ENCODE peak calls at places on chromosomes 5 and 9, in four cellular contexts. A is retina, U is ovary, W is T-helper 9 cell. T is an unnamed sample.

GRCh38 chr9:113409883-113410206 is 630 bp downstream of the POLE3 start:
- DNase-seq in A (no peak), U (no peak), W (no peak), T (no peak)

GRCh38 chr5:172902497-172903472 is 56.4 kb upstream of the RPL26L1 start:
- DNase-seq in A (peak), U (peak), W (no peak), T (no peak)

GRCh38 chr5:128155793-128156192 is 72.2 kb downstream of the SLC12A2 start:
- DNase-seq in A (no peak), U (no peak), W (no peak), T (no peak)

GRCh38 chr9:138073808-138074207 is 196.2 kb downstream of the CACNA1B start:
- DNase-seq in A (no peak), U (no peak), W (no peak), T (no peak)

GRCh38 chr9:88291853-88292252 is 96.4 kb upstream of the SPIN1 start:
- DNase-seq in A (no peak), U (no peak), W (no peak), T (no peak)

GRCh38 chr5:54703091-54703490 is 185.5 kb downstream of the SNX18 start:
- DNase-seq in A (no peak), U (no peak), W (no peak), T (no peak)

GRCh38 chr5:129148-129547 is 37.2 kb downstream of the PLEKHG4B start:
- DNase-seq in A (no peak), U (no peak), W (no peak), T (no peak)

GRCh38 chr5:37815913-37816312 is 23.9 kb downstream of the GDNF start:
- DNase-seq in A (no peak), U (no peak), W (no peak), T (no peak)

GRCh38 chr9:16825364-16825763 is 45.1 kb downstream of the BNC2 start:
- DNase-seq in A (no peak), U (no peak), W (no peak), T (no peak)

GRCh38 chr5:134086943-134087305 is 27.6 kb upstream of the TCF7 start:
- DNase-seq in A (no peak), U (no peak), W (peak), T (no peak)

GRCh38 chr9:126023962-126024361 is 276.8 kb downstream of the PBX3 start:
- DNase-seq in A (no peak), U (no peak), W (no peak), T (no peak)

GRCh38 chr9:14326264-14326826 is 12.4 kb upstream of the NFIB start:
- DNase-seq in A (no peak), U (no peak), W (no peak), T (no peak)

GRCh38 chr9:93119953-93120845 is 13.9 kb downstream of the NINJ1 start:
- DNase-seq in A (no peak), U (peak), W (no peak), T (no peak)

GRCh38 chr5:82641362-82641988 is 363.3 kb upstream of the RPS23 start:
- DNase-seq in A (peak), U (peak), W (no peak), T (no peak)

GRCh38 chr5:476102-476813 is 33.3 kb downstream of the EXOC3 start:
- DNase-seq in A (no peak), U (no peak), W (no peak), T (peak)

GRCh38 chr9:109551651-109552050 is 53.5 kb upstream of the PTPN3 start:
- DNase-seq in A (no peak), U (no peak), W (no peak), T (no peak)

GRCh38 chr5:169796731-169797130 is 159.7 kb downstream of the DOCK2 start:
- DNase-seq in A (no peak), U (no peak), W (no peak), T (no peak)

GRCh38 chr5:77029376-77029885 is 773 bp upstream of the AGGF1 start:
- DNase-seq in A (no peak), U (no peak), W (no peak), T (no peak)

GRCh38 chr9:107606149-107606790 is 116.7 kb upstream of the KLF4 start:
- DNase-seq in A (no peak), U (no peak), W (no peak), T (no peak)

GRCh38 chr9:87464110-87464991 is 33.3 kb upstream of the DAPK1 start:
- DNase-seq in A (no peak), U (no peak), W (no peak), T (no peak)

GRCh38 chr9:80650964-80651555 is 1038.3 kb downstream of the TLE1 start:
- DNase-seq in A (no peak), U (peak), W (no peak), T (no peak)

GRCh38 chr5:65087154-65087553 is 318.4 kb downstream of the CWC27 start:
- DNase-seq in A (no peak), U (no peak), W (no peak), T (no peak)

GRCh38 chr9:76223749-76224340 is 170.4 kb downstream of the RFK start:
- DNase-seq in A (no peak), U (no peak), W (no peak), T (no peak)

GRCh38 chr5:19777363-19777762 is 210.6 kb downstream of the CDH18 start:
- DNase-seq in A (no peak), U (no peak), W (no peak), T (no peak)

GRCh38 chr5:59275537-59276276 is 617.8 kb downstream of the PDE4D start:
- DNase-seq in A (peak), U (no peak), W (no peak), T (no peak)

GRCh38 chr5:162786234-162786633 is 651.2 kb upstream of the CCNG1 start:
- DNase-seq in A (no peak), U (no peak), W (no peak), T (no peak)

GRCh38 chr9:13331320-13331719 is 51.8 kb upstream of the MPDZ start:
- DNase-seq in A (no peak), U (no peak), W (no peak), T (no peak)

GRCh38 chr9:100216178-100216787 is 117.2 kb downstream of the INVS start:
- DNase-seq in A (peak), U (no peak), W (peak), T (peak)

GRCh38 chr5:38554860-38555259 is 1.6 kb downstream of the LIFR start:
- DNase-seq in A (no peak), U (no peak), W (no peak), T (no peak)

GRCh38 chr5:160923431-160923830 is 71.4 kb upstream of the ATP10B start:
- DNase-seq in A (no peak), U (no peak), W (no peak), T (no peak)

GRCh38 chr5:41414598-41414997 is 95.8 kb downstream of the PLCXD3 start:
- DNase-seq in A (no peak), U (no peak), W (no peak), T (no peak)

T was measured in T-helper 17 cell.